ENCODE peak calls at places on chromosomes 16 and 17, in seven cellular contexts. One of them, this sample, is unnamed.

GRCh38 chr17:79000396-79001189 is 9.0 kb downstream of the CANT1 start:
- DNase-seq in activated CD8-positive, alpha-beta T cell treated with anti-CD3 and anti-CD28 coated beads for 36 hours: no peak
- DNase-seq in GM12865: no peak
- DNase-seq in activated T-helper 1 cell treated with Interleukin-2 at 50 U/mL for 16 hours: no peak
- DNase-seq in hepatocyte: no peak
- DNase-seq in NCI-H226: no peak
- DNase-seq in NCI-H1092: no peak
- DNase-seq in this sample: no peak

GRCh38 chr16:24769806-24770205 is 40.4 kb downstream of the TNRC6A start:
- DNase-seq in activated T-helper 1 cell treated with Interleukin-2 at 50 U/mL for 16 hours: no peak
- DNase-seq in activated CD8-positive, alpha-beta T cell treated with anti-CD3 and anti-CD28 coated beads for 36 hours: no peak
- DNase-seq in NCI-H226: peak
- DNase-seq in GM12865: no peak
- DNase-seq in NCI-H1092: no peak
- DNase-seq in hepatocyte: no peak
- DNase-seq in this sample: no peak

GRCh38 chr16:62764572-62764971 is 728.3 kb upstream of the CDH8 start:
- DNase-seq in NCI-H226: no peak
- DNase-seq in NCI-H1092: no peak
- DNase-seq in activated CD8-positive, alpha-beta T cell treated with anti-CD3 and anti-CD28 coated beads for 36 hours: no peak
- DNase-seq in GM12865: no peak
- DNase-seq in activated T-helper 1 cell treated with Interleukin-2 at 50 U/mL for 16 hours: no peak
- DNase-seq in hepatocyte: no peak
- DNase-seq in this sample: no peak

GRCh38 chr17:43940630-43941029 is 1.6 kb downstream of the PPY start:
- DNase-seq in activated CD8-positive, alpha-beta T cell treated with anti-CD3 and anti-CD28 coated beads for 36 hours: peak
- DNase-seq in NCI-H226: no peak
- DNase-seq in activated T-helper 1 cell treated with Interleukin-2 at 50 U/mL for 16 hours: no peak
- DNase-seq in GM12865: no peak
- DNase-seq in hepatocyte: peak
- DNase-seq in NCI-H1092: peak
- DNase-seq in this sample: no peak

GRCh38 chr16:64615647-64616280 is 506.1 kb downstream of the CDH11 start:
- DNase-seq in NCI-H1092: no peak
- DNase-seq in activated T-helper 1 cell treated with Interleukin-2 at 50 U/mL for 16 hours: no peak
- DNase-seq in activated CD8-positive, alpha-beta T cell treated with anti-CD3 and anti-CD28 coated beads for 36 hours: no peak
- DNase-seq in GM12865: no peak
- DNase-seq in hepatocyte: peak
- DNase-seq in NCI-H226: no peak
- DNase-seq in this sample: no peak

GRCh38 chr16:25012525-25012991 is 2.6 kb downstream of the ARHGAP17 start:
- DNase-seq in activated T-helper 1 cell treated with Interleukin-2 at 50 U/mL for 16 hours: no peak
- DNase-seq in hepatocyte: peak
- DNase-seq in activated CD8-positive, alpha-beta T cell treated with anti-CD3 and anti-CD28 coated beads for 36 hours: peak
- DNase-seq in GM12865: no peak
- DNase-seq in NCI-H1092: no peak
- DNase-seq in NCI-H226: peak
- DNase-seq in this sample: no peak

GRCh38 chr17:62644487-62645173 is 17.2 kb downstream of the MRC2 start:
- DNase-seq in GM12865: no peak
- DNase-seq in NCI-H226: no peak
- DNase-seq in activated CD8-positive, alpha-beta T cell treated with anti-CD3 and anti-CD28 coated beads for 36 hours: no peak
- DNase-seq in NCI-H1092: no peak
- DNase-seq in activated T-helper 1 cell treated with Interleukin-2 at 50 U/mL for 16 hours: no peak
- DNase-seq in hepatocyte: no peak
- DNase-seq in this sample: no peak

GRCh38 chr16:67284699-67285646 is 5.6 kb downstream of the PLEKHG4 start:
- DNase-seq in NCI-H1092: peak
- DNase-seq in GM12865: peak
- DNase-seq in activated T-helper 1 cell treated with Interleukin-2 at 50 U/mL for 16 hours: no peak
- DNase-seq in activated CD8-positive, alpha-beta T cell treated with anti-CD3 and anti-CD28 coated beads for 36 hours: no peak
- DNase-seq in hepatocyte: peak
- DNase-seq in NCI-H226: no peak
- DNase-seq in this sample: no peak

GRCh38 chr17:56540791-56541190 is 52.7 kb upstream of the NOG start:
- DNase-seq in activated T-helper 1 cell treated with Interleukin-2 at 50 U/mL for 16 hours: no peak
- DNase-seq in activated CD8-positive, alpha-beta T cell treated with anti-CD3 and anti-CD28 coated beads for 36 hours: no peak
- DNase-seq in NCI-H1092: no peak
- DNase-seq in hepatocyte: no peak
- DNase-seq in GM12865: no peak
- DNase-seq in NCI-H226: no peak
- DNase-seq in this sample: no peak

GRCh38 chr16:12681653-12682052 is 122.0 kb downstream of the CPPED1 start:
- DNase-seq in activated CD8-positive, alpha-beta T cell treated with anti-CD3 and anti-CD28 coated beads for 36 hours: no peak
- DNase-seq in NCI-H226: no peak
- DNase-seq in NCI-H1092: no peak
- DNase-seq in activated T-helper 1 cell treated with Interleukin-2 at 50 U/mL for 16 hours: no peak
- DNase-seq in GM12865: no peak
- DNase-seq in hepatocyte: no peak
- DNase-seq in this sample: no peak

GRCh38 chr17:7587420-7587786 is 2.5 kb downstream of the SOX15 start:
- DNase-seq in hepatocyte: no peak
- DNase-seq in NCI-H1092: no peak
- DNase-seq in activated CD8-positive, alpha-beta T cell treated with anti-CD3 and anti-CD28 coated beads for 36 hours: no peak
- DNase-seq in NCI-H226: peak
- DNase-seq in activated T-helper 1 cell treated with Interleukin-2 at 50 U/mL for 16 hours: no peak
- DNase-seq in GM12865: no peak
- DNase-seq in this sample: no peak

GRCh38 chr17:11950771-11951519 is 46.3 kb downstream of the ZNF18 start:
- DNase-seq in NCI-H1092: no peak
- DNase-seq in GM12865: no peak
- DNase-seq in activated CD8-positive, alpha-beta T cell treated with anti-CD3 and anti-CD28 coated beads for 36 hours: no peak
- DNase-seq in hepatocyte: no peak
- DNase-seq in NCI-H226: peak
- DNase-seq in activated T-helper 1 cell treated with Interleukin-2 at 50 U/mL for 16 hours: no peak
- DNase-seq in this sample: no peak

GRCh38 chr16:66491716-66492064 is 58.2 kb downstream of the TK2 start:
- DNase-seq in NCI-H1092: no peak
- DNase-seq in NCI-H226: no peak
- DNase-seq in hepatocyte: no peak
- DNase-seq in GM12865: no peak
- DNase-seq in activated CD8-positive, alpha-beta T cell treated with anti-CD3 and anti-CD28 coated beads for 36 hours: no peak
- DNase-seq in activated T-helper 1 cell treated with Interleukin-2 at 50 U/mL for 16 hours: no peak
- DNase-seq in this sample: no peak